ENCODE peak calls at places on chromosomes 11 and 22, in eight cellular contexts. M is iris pigment epithelial cell; U is NCI-H524; F is psoas muscle; O is stimulated activated CD4-positive, alpha-beta T cell treated with anti-CD3 and anti-CD28 coated beads, Interleukin-4, amount 100 ng/mL, for 1 hour; V is stimulated activated effector memory CD8-positive, alpha-beta T cell treated with anti-CD3 and anti-CD28 coated beads, Interleukin-12 subunit alpha, Interleukin-12 subunit beta, amount 100 ng/mL, for 72 hours; T is EH; J is activated naive CD8-positive, alpha-beta T cell treated with anti-CD3 and anti-CD28 coated beads for 36 hours. L is an unnamed sample.

GRCh38 chr11:72730706-72731105 is 21.5 kb downstream of the ARAP1 start:
- DNase-seq in M (no peak), U (no peak), F (no peak), O (no peak), V (no peak), T (no peak), J (no peak), L (no peak)

GRCh38 chr22:38170469-38170868 is 11.2 kb downstream of the PLA2G6 start:
- DNase-seq in M (no peak), U (no peak), F (no peak), O (no peak), V (no peak), T (no peak), J (no peak), L (no peak)

GRCh38 chr22:47605886-47606285 is 843.4 kb downstream of the TBC1D22A start:
- DNase-seq in M (no peak), U (no peak), F (no peak), O (no peak), V (no peak), T (no peak), J (no peak), L (no peak)

GRCh38 chr11:64568041-64568571 is 22.9 kb upstream of the SLC22A12 start:
- DNase-seq in M (no peak), U (no peak), F (no peak), O (no peak), V (no peak), T (no peak), J (no peak), L (no peak)

GRCh38 chr22:43925433-43926348 is 2.1 kb downstream of the PNPLA3 start:
- DNase-seq in M (no peak), U (peak; percentile 91), F (peak; percentile 65), O (no peak), V (no peak), T (no peak), J (no peak), L (no peak)

GRCh38 chr11:94507485-94507884 is 4.8 kb upstream of the C11orf97 start:
- DNase-seq in M (no peak), U (no peak), F (no peak), O (no peak), V (no peak), T (peak; percentile 24), J (no peak), L (no peak)

GRCh38 chr11:59938718-59939117 is 486 bp downstream of the OOSP1 start:
- DNase-seq in M (no peak), U (no peak), F (no peak), O (no peak), V (no peak), T (no peak), J (no peak), L (no peak)

GRCh38 chr11:59865031-59865430 is 1.3 kb downstream of the TCN1 start:
- DNase-seq in M (no peak), U (no peak), F (no peak), O (no peak), V (no peak), T (no peak), J (no peak), L (no peak)

GRCh38 chr11:130076774-130077481 is 7.2 kb downstream of the APLP2 start:
- DNase-seq in M (no peak), U (no peak), F (no peak), O (no peak), V (no peak), T (no peak), J (no peak), L (no peak)

GRCh38 chr22:43488031-43488892 is 76.4 kb downstream of the MPPED1 start:
- DNase-seq in M (no peak), U (no peak), F (no peak), O (no peak), V (no peak), T (no peak), J (no peak), L (no peak)

GRCh38 chr11:68773521-68774187 is 22.3 kb upstream of the TESMIN start:
- DNase-seq in M (peak; percentile 70), U (no peak), F (no peak), O (no peak), V (no peak), T (peak; percentile 13), J (no peak), L (no peak)

GRCh38 chr11:9280655-9281301 is 15.6 kb upstream of the DENND5A start:
- DNase-seq in M (peak; percentile 91), U (peak; percentile 7), F (no peak), O (peak; percentile 27), V (peak; percentile 10), T (peak; percentile 73), J (peak; percentile 63), L (peak; percentile 57)

GRCh38 chr11:131666617-131667016 is 296.2 kb downstream of the NTM start:
- DNase-seq in M (no peak), U (no peak), F (no peak), O (no peak), V (no peak), T (peak; percentile 74), J (no peak), L (no peak)

GRCh38 chr11:93033093-93033492 is 63.6 kb downstream of the MTNR1B start:
- DNase-seq in M (no peak), U (no peak), F (no peak), O (no peak), V (no peak), T (no peak), J (no peak), L (no peak)

GRCh38 chr22:17235149-17235655 is 16.0 kb upstream of the ADA2 start:
- DNase-seq in M (no peak), U (no peak), F (no peak), O (no peak), V (no peak), T (no peak), J (no peak), L (no peak)

GRCh38 chr11:96246718-96247540 is 96.1 kb downstream of the MAML2 start:
- DNase-seq in M (peak; percentile 88), U (no peak), F (no peak), O (no peak), V (no peak), T (peak; percentile 71), J (no peak), L (no peak)

GRCh38 chr11:130206141-130206540 is 46.6 kb downstream of the ST14 start:
- DNase-seq in M (no peak), U (no peak), F (no peak), O (no peak), V (no peak), T (no peak), J (no peak), L (no peak)

GRCh38 chr11:61756452-61757212 is 4.2 kb downstream of the MYRF start:
- DNase-seq in M (peak; percentile 56), U (no peak), F (no peak), O (no peak), V (no peak), T (peak; percentile 83), J (peak; percentile 36), L (peak; percentile 16)

GRCh38 chr11:76048763-76049162 is 157.5 kb downstream of the WNT11 start:
- DNase-seq in M (no peak), U (no peak), F (no peak), O (peak; percentile 2), V (no peak), T (no peak), J (peak; percentile 9), L (no peak)

GRCh38 chr11:60657880-60658279 is 41.5 kb upstream of the MS4A8 start:
- DNase-seq in M (no peak), U (peak; percentile 12), F (no peak), O (no peak), V (no peak), T (no peak), J (no peak), L (no peak)

GRCh38 chr11:32830413-32830738 is 649 bp downstream of the PRRG4 start:
- DNase-seq in M (peak; percentile 6), U (no peak), F (no peak), O (no peak), V (no peak), T (no peak), J (no peak), L (no peak)

GRCh38 chr11:70788247-70789022 is 390.1 kb downstream of the CTTN start:
- DNase-seq in M (peak; percentile 75), U (no peak), F (no peak), O (no peak), V (no peak), T (peak; percentile 87), J (no peak), L (no peak)

GRCh38 chr22:44330727-44331660 is 18.2 kb upstream of the SHISAL1 start:
- DNase-seq in M (no peak), U (no peak), F (no peak), O (no peak), V (no peak), T (no peak), J (no peak), L (no peak)

GRCh38 chr11:34449013-34449412 is 10.3 kb downstream of the CAT start:
- DNase-seq in M (peak; percentile 31), U (no peak), F (no peak), O (no peak), V (no peak), T (no peak), J (no peak), L (no peak)

GRCh38 chr11:96161271-96162089 is 181.5 kb downstream of the MAML2 start:
- DNase-seq in M (peak; percentile 66), U (peak; percentile 49), F (no peak), O (no peak), V (no peak), T (peak; percentile 80), J (no peak), L (no peak)

GRCh38 chr11:34358666-34359547 is 1.1 kb upstream of the ABTB2 start:
- DNase-seq in M (peak; percentile 78), U (peak; percentile 79), F (peak; percentile 91), O (peak; percentile 67), V (peak; percentile 51), T (peak; percentile 79), J (peak; percentile 62), L (peak; percentile 77)

GRCh38 chr11:65488273-65489058 is 10.4 kb upstream of the MALAT1 start:
- DNase-seq in M (peak; percentile 66), U (no peak), F (peak; percentile 75), O (no peak), V (no peak), T (peak; percentile 88), J (no peak), L (no peak)

GRCh38 chr11:10490398-10491232 is 35.6 kb downstream of the AMPD3 start:
- DNase-seq in M (peak; percentile 94), U (no peak), F (peak; percentile 93), O (no peak), V (no peak), T (peak; percentile 99), J (no peak), L (no peak)

GRCh38 chr22:37565830-37566229 is 5.5 kb downstream of the CDC42EP1 start:
- DNase-seq in M (no peak), U (no peak), F (peak; percentile 33), O (no peak), V (no peak), T (no peak), J (no peak), L (no peak)

GRCh38 chr11:118211006-118211405 is 13.8 kb downstream of the JAML start:
- DNase-seq in M (no peak), U (no peak), F (no peak), O (no peak), V (no peak), T (peak; percentile 20), J (no peak), L (no peak)

GRCh38 chr22:37633082-37633692 is 6.3 kb upstream of the SH3BP1 start:
- DNase-seq in M (peak; percentile 52), U (no peak), F (no peak), O (no peak), V (peak; percentile 57), T (no peak), J (peak; percentile 81), L (peak; percentile 55)

GRCh38 chr11:60756307-60757032 is at the start of gene MS4A15:
- DNase-seq in M (peak; percentile 33), U (peak; percentile 50), F (no peak), O (no peak), V (no peak), T (no peak), J (no peak), L (no peak)

GRCh38 chr11:11977206-11977938 is 31.1 kb downstream of the DKK3 start:
- DNase-seq in M (peak; percentile 70), U (no peak), F (peak; percentile 72), O (no peak), V (no peak), T (peak; percentile 98), J (no peak), L (no peak)

L was measured in activated naive CD4-positive, alpha-beta T cell treated with Interleukin-2 at 50 U/mL for 16 hours.